ENCODE peak calls at places on chromosome 1, in six cellular contexts. One of them, this sample, is unnamed.

GRCh38 chr1:156489166-156489934 is 11.2 kb downstream of the MEF2D start:
- DNase-seq in H9: peak; percentile 66
- DNase-seq in IMR-90: peak; percentile 36
- DNase-seq in neuronal stem cell: no peak
- DNase-seq in mesenchymal stem cell: peak; percentile 46
- DNase-seq in mesendoderm: peak; percentile 80
- DNase-seq in this sample: no peak

GRCh38 chr1:179167418-179167777 is 62.1 kb downstream of the ABL2 start:
- DNase-seq in H9: no peak
- DNase-seq in IMR-90: no peak
- DNase-seq in neuronal stem cell: no peak
- DNase-seq in mesenchymal stem cell: no peak
- DNase-seq in mesendoderm: no peak
- DNase-seq in this sample: no peak

GRCh38 chr1:171213559-171214454 is 28.7 kb downstream of the FMO2 start:
- DNase-seq in H9: peak; percentile 39
- DNase-seq in IMR-90: no peak
- DNase-seq in neuronal stem cell: no peak
- DNase-seq in mesenchymal stem cell: no peak
- DNase-seq in mesendoderm: peak; percentile 38
- DNase-seq in this sample: no peak

GRCh38 chr1:117861694-117862093 is 67.7 kb downstream of the GDAP2 start:
- DNase-seq in H9: no peak
- DNase-seq in IMR-90: no peak
- DNase-seq in neuronal stem cell: no peak
- DNase-seq in mesenchymal stem cell: no peak
- DNase-seq in mesendoderm: no peak
- DNase-seq in this sample: no peak

GRCh38 chr1:7262611-7263010 is 477.4 kb downstream of the CAMTA1 start:
- DNase-seq in H9: no peak
- DNase-seq in IMR-90: no peak
- DNase-seq in neuronal stem cell: no peak
- DNase-seq in mesenchymal stem cell: no peak
- DNase-seq in mesendoderm: no peak
- DNase-seq in this sample: no peak

GRCh38 chr1:231183875-231184590 is 22.2 kb downstream of the TRIM67 start:
- DNase-seq in H9: no peak
- DNase-seq in IMR-90: no peak
- DNase-seq in neuronal stem cell: peak; percentile 67
- DNase-seq in mesenchymal stem cell: no peak
- DNase-seq in mesendoderm: no peak
- DNase-seq in this sample: no peak

GRCh38 chr1:154485106-154485505 is 16.9 kb upstream of the TDRD10 start:
- DNase-seq in H9: no peak
- DNase-seq in IMR-90: no peak
- DNase-seq in neuronal stem cell: no peak
- DNase-seq in mesenchymal stem cell: no peak
- DNase-seq in mesendoderm: no peak
- DNase-seq in this sample: no peak

GRCh38 chr1:89794406-89794805 is 26.4 kb upstream of the LRRC8D start:
- DNase-seq in H9: peak; percentile 48
- DNase-seq in IMR-90: peak; percentile 60
- DNase-seq in neuronal stem cell: no peak
- DNase-seq in mesenchymal stem cell: no peak
- DNase-seq in mesendoderm: peak; percentile 80
- DNase-seq in this sample: no peak

GRCh38 chr1:234237416-234237815 is 135.8 kb upstream of the COA6 start:
- DNase-seq in H9: peak; percentile 4
- DNase-seq in IMR-90: no peak
- DNase-seq in neuronal stem cell: no peak
- DNase-seq in mesenchymal stem cell: no peak
- DNase-seq in mesendoderm: no peak
- DNase-seq in this sample: no peak

GRCh38 chr1:233075045-233075444 is 124.6 kb downstream of the NTPCR start:
- DNase-seq in H9: no peak
- DNase-seq in IMR-90: peak; percentile 94
- DNase-seq in neuronal stem cell: no peak
- DNase-seq in mesenchymal stem cell: peak; percentile 86
- DNase-seq in mesendoderm: no peak
- DNase-seq in this sample: no peak

GRCh38 chr1:42618866-42619265 is 39.4 kb upstream of the PPIH start:
- DNase-seq in H9: no peak
- DNase-seq in IMR-90: peak; percentile 4
- DNase-seq in neuronal stem cell: no peak
- DNase-seq in mesenchymal stem cell: no peak
- DNase-seq in mesendoderm: no peak
- DNase-seq in this sample: no peak

GRCh38 chr1:201013991-201014815 is 9.3 kb downstream of the KIF21B start:
- DNase-seq in H9: peak; percentile 94
- DNase-seq in IMR-90: no peak
- DNase-seq in neuronal stem cell: no peak
- DNase-seq in mesenchymal stem cell: no peak
- DNase-seq in mesendoderm: peak; percentile 92
- DNase-seq in this sample: peak; percentile 79

GRCh38 chr1:117615474-117615873 is 9.6 kb downstream of the TENT5C start:
- DNase-seq in H9: no peak
- DNase-seq in IMR-90: no peak
- DNase-seq in neuronal stem cell: no peak
- DNase-seq in mesenchymal stem cell: no peak
- DNase-seq in mesendoderm: no peak
- DNase-seq in this sample: no peak

GRCh38 chr1:87961992-87962391 is 633.3 kb downstream of the LMO4 start:
- DNase-seq in H9: no peak
- DNase-seq in IMR-90: peak; percentile 27
- DNase-seq in neuronal stem cell: no peak
- DNase-seq in mesenchymal stem cell: no peak
- DNase-seq in mesendoderm: no peak
- DNase-seq in this sample: no peak

GRCh38 chr1:177847843-177848242 is 122.0 kb downstream of the SEC16B start:
- DNase-seq in H9: no peak
- DNase-seq in IMR-90: peak; percentile 91
- DNase-seq in neuronal stem cell: no peak
- DNase-seq in mesenchymal stem cell: peak; percentile 6
- DNase-seq in mesendoderm: no peak
- DNase-seq in this sample: no peak

GRCh38 chr1:204564835-204565234 is 48.6 kb downstream of the MDM4 start:
- DNase-seq in H9: no peak
- DNase-seq in IMR-90: no peak
- DNase-seq in neuronal stem cell: no peak
- DNase-seq in mesenchymal stem cell: no peak
- DNase-seq in mesendoderm: peak; percentile 58
- DNase-seq in this sample: no peak

GRCh38 chr1:2486558-2486957 is 10.5 kb downstream of the PLCH2 start:
- DNase-seq in H9: no peak
- DNase-seq in IMR-90: no peak
- DNase-seq in neuronal stem cell: no peak
- DNase-seq in mesenchymal stem cell: no peak
- DNase-seq in mesendoderm: no peak
- DNase-seq in this sample: no peak

DNA sequence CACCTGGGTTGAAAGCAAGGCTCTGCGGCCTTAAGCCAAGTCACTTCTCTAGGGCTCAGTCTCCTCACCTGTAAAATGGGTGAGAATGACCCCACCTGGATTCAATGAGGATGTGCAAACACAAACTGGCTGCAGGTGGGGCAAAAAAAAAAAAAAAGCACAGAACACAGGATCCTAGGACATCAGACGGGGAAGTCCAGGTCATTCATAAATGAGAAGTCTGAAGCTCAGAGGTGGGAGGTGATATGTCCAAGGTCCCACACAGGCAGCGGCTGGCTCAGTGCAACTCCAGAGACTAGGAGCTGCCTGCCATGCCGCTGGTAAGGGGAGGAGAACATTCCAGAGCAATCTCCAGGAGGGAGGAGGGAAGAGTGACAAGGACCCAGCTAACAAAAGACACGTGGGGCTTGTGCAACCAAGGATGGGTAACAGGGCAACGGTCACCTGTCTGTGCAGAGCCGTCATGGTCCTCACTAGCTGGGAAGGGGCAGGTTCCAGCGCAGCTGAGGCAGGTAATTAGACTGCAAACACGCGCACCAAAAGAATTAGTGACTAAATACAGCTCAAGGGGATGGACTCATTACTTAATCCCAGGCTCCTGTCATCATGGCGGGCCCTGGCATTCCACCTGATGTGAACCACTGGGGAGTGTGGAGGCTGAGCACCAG is 19.5 kb downstream of the IFFO2 start:
- DNase-seq in H9: no peak
- DNase-seq in IMR-90: no peak
- DNase-seq in neuronal stem cell: no peak
- DNase-seq in mesenchymal stem cell: no peak
- DNase-seq in mesendoderm: peak; percentile 49
- DNase-seq in this sample: no peak
- H2BK15ac ChIP-seq in H9: no peak overlapping the region
- H2BK15ac ChIP-seq in IMR-90: no peak overlapping the region
- H2BK15ac ChIP-seq in neuronal stem cell: no peak overlapping the region
- H2BK15ac ChIP-seq in mesenchymal stem cell: no peak overlapping the region
- H2BK15ac ChIP-seq in mesendoderm: no peak overlapping the region
- H2BK15ac ChIP-seq in this sample: peak overlapping the region; percentile 46

GRCh38 chr1:242524571-242525359 is at the start of gene PLD5:
- DNase-seq in H9: peak; percentile 62
- DNase-seq in IMR-90: no peak
- DNase-seq in neuronal stem cell: peak; percentile 35
- DNase-seq in mesenchymal stem cell: no peak
- DNase-seq in mesendoderm: peak; percentile 49
- DNase-seq in this sample: peak; percentile 70

GRCh38 chr1:242522304-242522945 is 2.1 kb downstream of the PLD5 start:
- DNase-seq in H9: no peak
- DNase-seq in IMR-90: no peak
- DNase-seq in neuronal stem cell: peak; percentile 3
- DNase-seq in mesenchymal stem cell: no peak
- DNase-seq in mesendoderm: no peak
- DNase-seq in this sample: no peak

GRCh38 chr1:242525360-242525722 is 844 bp upstream of the PLD5 start:
- DNase-seq in H9: no peak
- DNase-seq in IMR-90: no peak
- DNase-seq in neuronal stem cell: peak; percentile 14
- DNase-seq in mesenchymal stem cell: no peak
- DNase-seq in mesendoderm: no peak
- DNase-seq in this sample: no peak

GRCh38 chr1:242523282-242523967 is 1.1 kb downstream of the PLD5 start:
- DNase-seq in H9: peak; percentile 28
- DNase-seq in IMR-90: no peak
- DNase-seq in neuronal stem cell: peak; percentile 17
- DNase-seq in mesenchymal stem cell: no peak
- DNase-seq in mesendoderm: peak; percentile 19
- DNase-seq in this sample: no peak

DNA sequence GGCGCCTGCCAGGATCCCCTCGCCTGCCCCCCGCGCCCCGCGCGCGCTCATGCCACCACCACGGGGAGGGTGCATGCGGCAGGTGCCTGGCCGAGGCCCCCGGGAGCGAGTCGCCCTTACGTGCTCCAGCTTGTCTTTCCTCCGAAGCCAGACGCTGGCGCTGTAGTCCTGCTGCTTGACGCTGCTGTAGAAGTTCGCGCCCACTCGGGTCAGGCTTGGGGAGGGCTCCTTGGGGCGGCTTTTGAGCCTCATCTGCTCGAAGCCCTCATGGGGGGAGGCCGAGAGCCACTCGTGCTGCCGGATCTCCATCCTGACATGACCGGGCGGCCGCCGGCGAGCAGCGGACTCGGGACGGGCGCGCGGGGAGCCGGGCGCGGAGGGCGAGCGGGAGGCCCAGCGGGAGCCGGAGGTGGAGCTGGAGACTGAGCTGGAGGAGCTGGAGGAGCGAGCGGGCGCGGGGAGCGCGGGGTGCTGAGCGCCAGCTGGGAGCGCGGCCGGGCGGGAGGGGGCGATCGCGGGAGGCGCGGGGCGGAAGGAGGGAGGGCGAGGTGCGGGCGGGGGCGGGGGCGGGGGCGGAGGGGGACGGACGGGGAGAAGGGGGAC is 428 bp downstream of the PLD5 start:
- DNase-seq in H9: peak; percentile 82
- DNase-seq in IMR-90: no peak
- DNase-seq in neuronal stem cell: peak; percentile 70
- DNase-seq in mesenchymal stem cell: no peak
- DNase-seq in mesendoderm: peak; percentile 68
- DNase-seq in this sample: peak; percentile 85
- H2BK15ac ChIP-seq in H9: no peak overlapping the region
- H2BK15ac ChIP-seq in IMR-90: no peak overlapping the region
- H2BK15ac ChIP-seq in neuronal stem cell: peak overlapping the region; percentile 97
- H2BK15ac ChIP-seq in mesenchymal stem cell: no peak overlapping the region
- H2BK15ac ChIP-seq in mesendoderm: no peak overlapping the region
- H2BK15ac ChIP-seq in this sample: no peak overlapping the region

GRCh38 chr1:8396083-8396911 is 78.4 kb downstream of the SLC45A1 start:
- DNase-seq in H9: no peak
- DNase-seq in IMR-90: peak; percentile 79
- DNase-seq in neuronal stem cell: peak; percentile 74
- DNase-seq in mesenchymal stem cell: peak; percentile 67
- DNase-seq in mesendoderm: peak; percentile 86
- DNase-seq in this sample: no peak

GRCh38 chr1:8396912-8397406 is 79.0 kb downstream of the SLC45A1 start:
- DNase-seq in H9: no peak
- DNase-seq in IMR-90: peak; percentile 99
- DNase-seq in neuronal stem cell: no peak
- DNase-seq in mesenchymal stem cell: peak; percentile 99
- DNase-seq in mesendoderm: peak; percentile 89
- DNase-seq in this sample: no peak

GRCh38 chr1:8397511-8397910 is 79.6 kb downstream of the SLC45A1 start:
- DNase-seq in H9: no peak
- DNase-seq in IMR-90: no peak
- DNase-seq in neuronal stem cell: no peak
- DNase-seq in mesenchymal stem cell: no peak
- DNase-seq in mesendoderm: no peak
- DNase-seq in this sample: no peak

GRCh38 chr1:8394456-8395321 is 76.8 kb downstream of the SLC45A1 start:
- DNase-seq in H9: no peak
- DNase-seq in IMR-90: peak; percentile 96
- DNase-seq in neuronal stem cell: no peak
- DNase-seq in mesenchymal stem cell: peak; percentile 89
- DNase-seq in mesendoderm: no peak
- DNase-seq in this sample: no peak

GRCh38 chr1:8395433-8395866 is 77.5 kb downstream of the SLC45A1 start:
- DNase-seq in H9: no peak
- DNase-seq in IMR-90: no peak
- DNase-seq in neuronal stem cell: no peak
- DNase-seq in mesenchymal stem cell: peak; percentile 66
- DNase-seq in mesendoderm: no peak
- DNase-seq in this sample: no peak
- H2BK15ac ChIP-seq in H9: no peak overlapping the region
- H2BK15ac ChIP-seq in IMR-90: peak overlapping the region; percentile 65
- H2BK15ac ChIP-seq in neuronal stem cell: no peak overlapping the region
- H2BK15ac ChIP-seq in mesenchymal stem cell: no peak overlapping the region
- H2BK15ac ChIP-seq in mesendoderm: no peak overlapping the region
- H2BK15ac ChIP-seq in this sample: no peak overlapping the region

DNA sequence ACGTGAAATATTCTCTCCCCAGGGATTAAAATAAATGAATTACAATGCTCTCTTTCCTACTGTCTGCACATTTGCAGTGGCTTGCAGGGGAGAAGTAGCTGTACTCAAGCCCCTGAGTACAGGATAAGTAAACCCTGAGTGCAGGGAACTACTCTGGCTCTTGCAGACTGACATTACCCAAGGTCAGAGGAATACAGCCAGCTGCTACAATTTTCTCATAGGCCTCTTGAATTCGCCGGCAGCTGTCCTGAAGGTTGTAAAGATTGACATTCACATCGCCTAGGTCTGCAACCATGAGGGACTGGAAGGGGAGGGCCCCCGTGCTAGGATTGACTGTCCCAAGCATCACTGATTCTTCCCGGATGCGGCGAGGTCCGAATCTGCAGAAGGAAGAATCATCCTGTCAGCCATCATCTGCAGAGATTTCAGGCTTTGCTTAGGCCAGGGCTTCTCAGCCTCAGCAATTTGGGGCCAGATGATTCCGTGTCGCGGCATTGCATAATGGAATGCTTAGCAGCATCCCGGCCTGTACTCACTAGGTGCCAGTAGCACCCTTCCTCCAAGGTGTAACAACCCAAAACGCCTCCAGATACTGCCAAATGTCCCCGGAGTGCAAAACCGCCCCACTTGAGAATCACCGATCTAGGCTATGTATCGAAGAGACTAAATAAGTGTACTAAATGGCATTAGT is 1.7 kb downstream of the AGMAT start:
- DNase-seq in H9: no peak
- DNase-seq in IMR-90: no peak
- DNase-seq in neuronal stem cell: no peak
- DNase-seq in mesenchymal stem cell: no peak
- DNase-seq in mesendoderm: no peak
- DNase-seq in this sample: no peak
- H2BK15ac ChIP-seq in H9: no peak overlapping the region
- H2BK15ac ChIP-seq in IMR-90: no peak overlapping the region
- H2BK15ac ChIP-seq in neuronal stem cell: no peak overlapping the region
- H2BK15ac ChIP-seq in mesenchymal stem cell: no peak overlapping the region
- H2BK15ac ChIP-seq in mesendoderm: no peak overlapping the region
- H2BK15ac ChIP-seq in this sample: no peak overlapping the region